ENCODE peak calls at places on chromosomes 16 and 17, in four cellular contexts. L is H7, Q is ovary, G is right cardiac atrium. C is an unnamed sample.

GRCh38 chr17:37792787-37793186 is 47.9 kb upstream of the HNF1B start:
- DNase-seq in G (no peak), L (no peak), Q (no peak), C (no peak)

GRCh38 chr17:54956802-54957201 is 11.7 kb downstream of the COX11 start:
- DNase-seq in G (no peak), Q (no peak), L (peak), C (no peak)

GRCh38 chr16:84088695-84089395 is 27.9 kb downstream of the MBTPS1 start:
- DNase-seq in G (peak), Q (no peak), L (no peak), C (peak)

GRCh38 chr17:36687736-36688135 is 86.4 kb downstream of the MRM1 start:
- DNase-seq in Q (no peak), L (peak), G (no peak), C (no peak)

GRCh38 chr16:47847220-47847970 is 308.4 kb downstream of the ABCC12 start:
- DNase-seq in L (no peak), Q (no peak), G (no peak), C (no peak)

GRCh38 chr17:28033972-28034714 is 8.3 kb upstream of the NLK start:
- DNase-seq in Q (no peak), G (no peak), L (no peak), C (no peak)

GRCh38 chr16:14372471-14372870 is 257.6 kb downstream of the PARN start:
- DNase-seq in Q (no peak), L (peak), G (no peak), C (no peak)

GRCh38 chr16:30066882-30067583 is 1.5 kb downstream of the ALDOA start:
- DNase-seq in G (peak), Q (peak), L (no peak), C (no peak)

GRCh38 chr17:44216173-44216572 is 3.3 kb downstream of the UBTF start:
- DNase-seq in G (no peak), L (no peak), Q (no peak), C (no peak)

GRCh38 chr17:65434251-65434650 is 127.2 kb downstream of the AXIN2 start:
- DNase-seq in Q (no peak), G (no peak), L (no peak), C (no peak)

DNA sequence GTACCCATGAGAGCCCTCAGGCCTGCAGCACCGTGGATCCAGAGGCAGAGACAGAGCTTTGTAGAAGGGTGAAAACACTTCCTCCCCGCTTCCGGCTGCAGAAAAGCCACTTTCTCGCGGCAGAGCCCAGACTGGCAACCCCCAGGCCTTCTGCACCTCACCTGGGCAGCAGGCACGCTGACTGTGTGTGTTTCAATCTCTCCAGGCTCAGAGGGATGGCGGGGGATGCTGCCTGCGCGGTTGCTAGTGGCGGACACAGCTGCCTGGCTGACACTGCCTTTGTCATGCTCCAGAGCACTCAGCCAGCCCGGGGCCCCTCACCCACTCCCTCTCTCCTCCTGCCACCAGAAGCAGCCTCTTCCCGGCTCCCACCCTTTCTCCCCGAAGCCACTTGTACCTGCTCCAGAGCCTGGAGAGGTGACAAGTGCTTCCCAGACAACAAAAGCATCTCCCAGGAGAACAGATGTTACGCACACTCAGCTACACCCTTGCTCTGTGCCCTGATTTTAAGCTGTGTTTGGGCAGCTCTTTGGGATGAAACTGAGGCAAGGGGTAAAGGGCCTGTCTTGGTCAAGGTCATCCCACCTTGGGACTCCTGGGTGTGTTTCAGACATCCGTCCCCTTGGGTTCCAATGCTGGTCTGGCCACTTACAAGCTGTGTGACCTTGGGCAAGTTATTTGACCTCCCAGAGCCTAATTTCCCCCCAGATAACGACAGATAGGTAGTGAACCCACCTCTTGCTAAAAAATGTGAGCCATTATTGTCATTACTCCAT is 9.2 kb upstream of the GLIS2 start:
- DNase-seq in L (peak), G (no peak), Q (peak), C (peak)
- H3K4me3 ChIP-seq in L (peak), G (peak), Q (peak), C (peak)

DNA sequence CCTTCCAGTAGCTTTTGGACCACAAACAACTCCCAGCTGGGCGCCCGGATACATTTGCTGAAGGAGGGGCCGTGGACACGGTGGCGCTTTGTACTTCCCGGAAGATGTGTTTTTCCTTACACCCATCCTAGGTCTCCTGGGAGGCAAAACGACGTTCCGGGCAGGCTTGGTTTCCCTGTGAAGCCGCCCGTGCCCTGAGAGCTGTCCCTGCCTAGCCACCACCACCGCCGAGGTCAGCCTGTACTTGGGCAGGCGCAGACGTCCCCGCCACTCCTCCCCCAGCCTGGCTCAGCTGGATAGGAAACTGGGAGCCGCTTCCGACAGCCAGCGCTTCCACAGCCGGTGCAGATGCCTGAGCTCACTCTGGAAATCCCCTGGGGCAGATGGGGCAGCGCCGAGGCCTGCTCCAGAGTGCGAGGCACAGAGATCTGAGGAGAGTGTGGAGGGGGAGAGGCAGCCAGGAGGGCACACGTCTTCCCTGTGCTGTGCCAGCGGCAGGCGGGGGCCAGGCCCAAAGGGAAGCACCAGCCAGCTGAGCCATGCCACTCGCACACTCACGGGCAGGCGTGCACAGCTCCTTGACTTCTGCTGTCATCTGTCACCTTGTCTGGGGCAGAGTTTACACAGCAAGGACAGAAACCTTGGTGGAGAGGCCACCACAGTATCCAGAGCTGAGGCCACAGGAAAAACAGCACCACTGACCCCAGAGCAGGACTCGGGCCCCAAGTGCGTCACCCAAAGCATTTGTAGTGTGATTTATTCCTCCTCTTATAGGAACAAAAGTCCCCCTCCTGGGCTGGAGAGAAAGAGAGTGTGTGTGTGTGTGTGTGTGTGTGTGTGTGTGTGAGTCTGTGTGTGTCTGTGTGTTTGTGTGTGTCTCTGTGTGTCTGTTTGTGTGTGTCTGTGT is 3.0 kb downstream of the RHBDF2 start:
- DNase-seq in Q (peak), G (peak), L (peak), C (peak)
- H3K4me3 ChIP-seq in Q (no peak), G (no peak), L (no peak), C (peak)

GRCh38 chr17:18156976-18157280 is 26.7 kb upstream of the ALKBH5 start:
- DNase-seq in G (peak), Q (no peak), L (no peak), C (no peak)

GRCh38 chr17:18159551-18160120 is 24.0 kb upstream of the ALKBH5 start:
- DNase-seq in Q (no peak), L (no peak), G (peak), C (no peak)

GRCh38 chr17:18156171-18156975 is 27.3 kb upstream of the ALKBH5 start:
- DNase-seq in L (no peak), G (peak), Q (no peak), C (no peak)

GRCh38 chr17:18157354-18157985 is 26.2 kb upstream of the ALKBH5 start:
- DNase-seq in L (no peak), Q (no peak), G (no peak), C (no peak)

DNA sequence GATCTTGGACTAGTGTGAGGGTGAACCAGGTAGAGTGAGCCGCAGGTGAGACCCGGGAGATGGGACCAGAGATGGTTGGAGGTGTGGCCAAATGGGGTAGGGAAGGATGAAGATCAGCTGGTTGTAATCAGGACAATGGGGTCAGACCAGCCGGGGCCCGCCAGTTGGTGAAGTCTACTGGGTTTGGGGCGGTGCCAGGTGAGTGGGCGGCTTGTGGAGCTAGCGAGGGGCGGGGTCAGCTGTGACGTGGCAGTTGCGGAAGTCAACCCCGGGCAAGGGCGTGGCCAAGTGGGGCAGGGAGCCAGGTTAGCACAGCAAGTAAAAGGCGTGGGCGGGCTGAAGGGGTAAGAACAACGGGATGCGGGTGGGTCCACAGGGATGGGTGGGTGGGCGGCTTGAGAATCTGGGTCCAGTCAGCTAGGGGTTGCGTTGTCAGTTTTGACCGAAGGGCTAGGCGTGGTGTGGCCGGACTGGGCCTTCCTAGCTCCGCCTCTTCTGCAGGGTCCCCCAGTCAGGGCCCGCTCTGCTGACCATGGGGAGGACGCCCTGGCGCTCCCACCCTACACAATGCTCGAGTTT is 25.5 kb upstream of the ALKBH5 start:
- DNase-seq in Q (peak), G (peak), L (peak), C (peak)
- H3K4me3 ChIP-seq in Q (peak), G (peak), L (peak), C (peak)

GRCh38 chr17:56975656-56976055 is 2.3 kb upstream of the SCPEP1 start:
- DNase-seq in G (no peak), L (no peak), Q (no peak), C (no peak)

GRCh38 chr17:56979091-56979480 is 1.2 kb downstream of the SCPEP1 start:
- DNase-seq in G (no peak), Q (no peak), L (peak), C (no peak)

GRCh38 chr17:56977673-56978395 is at the start of gene SCPEP1:
- DNase-seq in G (peak), Q (peak), L (peak), C (peak)

GRCh38 chr17:56978441-56979090 is 635 bp downstream of the SCPEP1 start:
- DNase-seq in L (peak), G (no peak), Q (no peak), C (peak)

DNA sequence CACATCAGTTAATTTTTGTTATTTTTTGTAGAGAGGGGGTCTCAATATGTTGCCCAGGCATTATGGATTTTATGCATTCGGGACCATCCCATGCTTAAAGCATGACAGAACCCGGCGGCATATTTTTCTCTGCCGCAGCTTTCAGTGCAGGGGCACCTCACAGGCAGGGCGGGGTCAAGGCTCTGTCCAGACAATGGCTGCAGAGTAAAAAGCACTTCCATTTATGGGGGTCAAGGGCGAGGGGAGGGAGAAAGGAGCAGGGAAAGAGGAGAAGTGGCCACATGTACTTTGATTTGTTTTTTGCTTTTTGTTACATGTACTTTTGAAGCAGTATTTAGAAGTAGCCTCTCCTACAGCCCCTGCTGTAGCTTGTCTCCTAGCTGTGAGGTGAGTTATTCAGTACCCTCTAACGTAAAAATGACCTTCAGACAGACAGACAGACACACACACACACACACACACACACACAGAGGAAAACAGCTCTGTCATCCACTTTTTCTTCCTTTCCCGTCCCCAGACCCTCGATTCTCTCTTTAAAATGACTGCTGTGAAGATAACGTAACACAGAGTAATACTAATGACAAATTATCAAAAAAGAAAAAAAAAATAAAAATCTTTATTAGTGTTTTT is 875 bp upstream of the SCPEP1 start:
- DNase-seq in L (peak), Q (no peak), G (no peak), C (no peak)
- H3K4me3 ChIP-seq in L (no peak), Q (peak), G (peak), C (peak)

GRCh38 chr17:2705888-2706795 is 5.4 kb downstream of the CLUH start:
- DNase-seq in Q (no peak), G (peak), L (peak), C (no peak)

GRCh38 chr17:2708585-2709172 is 2.9 kb downstream of the CLUH start:
- DNase-seq in G (peak), Q (no peak), L (peak), C (no peak)

GRCh38 chr17:2709173-2709661 is 2.3 kb downstream of the CLUH start:
- DNase-seq in G (peak), Q (no peak), L (no peak), C (peak)

GRCh38 chr17:2706911-2707510 is 4.6 kb downstream of the CLUH start:
- DNase-seq in Q (no peak), L (peak), G (peak), C (no peak)

GRCh38 chr17:2707721-2708584 is 3.6 kb downstream of the CLUH start:
- DNase-seq in G (peak), Q (no peak), L (peak), C (no peak)
- H3K4me3 ChIP-seq in G (peak), Q (no peak), L (no peak), C (no peak)